ENCODE peak calls at places on chromosomes 12 and 14, in four cellular contexts. U is A549, W is HepG2, H is SK-N-SH. E is an unnamed sample.

GRCh38 chr12:50218386-50218785 is 51.2 kb upstream of the CERS5 start:
- DNase-seq in U (no peak), W (no peak), H (no peak), E (no peak)

GRCh38 chr12:31868980-31869379 is 90.2 kb upstream of the RESF1 start:
- DNase-seq in U (no peak), W (no peak), H (peak), E (no peak)

GRCh38 chr12:40054554-40055226 is 51.2 kb downstream of the SLC2A13 start:
- DNase-seq in U (peak), W (no peak), H (no peak), E (no peak)

GRCh38 chr12:6280672-6281071 is 29.8 kb upstream of the PLEKHG6 start:
- DNase-seq in U (no peak), W (no peak), H (no peak), E (no peak)

GRCh38 chr12:3405821-3406220 is 85.2 kb upstream of the PRMT8 start:
- DNase-seq in U (no peak), W (no peak), H (no peak), E (no peak)

GRCh38 chr14:55118761-55119160 is 10.3 kb upstream of the LGALS3 start:
- DNase-seq in U (no peak), W (no peak), H (no peak), E (no peak)

GRCh38 chr14:69626132-69626500 is 14.7 kb downstream of the SUSD6 start:
- DNase-seq in U (no peak), W (no peak), H (no peak), E (no peak)

GRCh38 chr14:44339862-44340261 is 167.2 kb downstream of the FSCB start:
- DNase-seq in U (no peak), W (no peak), H (no peak), E (no peak)

GRCh38 chr14:73784065-73784987 is 67.3 kb upstream of the PTGR2 start:
- DNase-seq in U (no peak), W (no peak), H (no peak), E (no peak)

GRCh38 chr12:64796205-64796845 is 28.1 kb upstream of the TBC1D30 start:
- DNase-seq in U (peak), W (peak), H (peak), E (no peak)

GRCh38 chr14:77457522-77458248 is at the start of the genes AHSA1 and VIPAS39:
- DNase-seq in U (peak), W (peak), H (peak), E (peak)

GRCh38 chr12:92942905-92943304 is 13.8 kb upstream of the EEA1 start:
- DNase-seq in U (no peak), W (no peak), H (no peak), E (no peak)

GRCh38 chr14:52781629-52782028 is 9.8 kb downstream of the GNPNAT1 start:
- DNase-seq in U (no peak), W (no peak), H (no peak), E (no peak)

GRCh38 chr14:57199911-57200310 is 68.8 kb downstream of the EXOC5 start:
- DNase-seq in U (no peak), W (no peak), H (no peak), E (no peak)

GRCh38 chr12:71426030-71426570 is 13.5 kb upstream of the LGR5 start:
- DNase-seq in U (no peak), W (no peak), H (no peak), E (no peak)

GRCh38 chr12:15978431-15978950 is 67.4 kb downstream of the DERA start:
- DNase-seq in U (no peak), W (no peak), H (no peak), E (no peak)

GRCh38 chr12:96211989-96212388 is 17.8 kb downstream of the ELK3 start:
- DNase-seq in U (no peak), W (no peak), H (no peak), E (no peak)

GRCh38 chr12:12720637-12721250 is 3.6 kb downstream of the CDKN1B start:
- DNase-seq in U (no peak), W (no peak), H (no peak), E (no peak)

GRCh38 chr14:79011091-79011919 is 841.1 kb downstream of the NRXN3 start:
- DNase-seq in U (peak), W (peak), H (peak), E (no peak)

GRCh38 chr12:28602760-28603638 is 412.7 kb downstream of the CCDC91 start:
- DNase-seq in U (no peak), W (no peak), H (no peak), E (no peak)

GRCh38 chr12:68899251-68899771 is 33.7 kb downstream of the CPM start:
- DNase-seq in U (peak), W (peak), H (no peak), E (no peak)

GRCh38 chr12:6229224-6229748 is 29.1 kb downstream of the CD9 start:
- DNase-seq in U (no peak), W (no peak), H (no peak), E (no peak)

GRCh38 chr12:15846887-15847286 is 35.3 kb upstream of the STRAP start:
- DNase-seq in U (no peak), W (no peak), H (no peak), E (no peak)

GRCh38 chr12:34294137-34294536 is 271.8 kb downstream of the ALG10 start:
- DNase-seq in U (no peak), W (no peak), H (no peak), E (no peak)

GRCh38 chr14:97603201-97603600 is 806.0 kb downstream of the VRK1 start:
- DNase-seq in U (no peak), W (no peak), H (no peak), E (no peak)

GRCh38 chr14:51205486-51205885 is 34.6 kb upstream of the TMX1 start:
- DNase-seq in U (no peak), W (no peak), H (no peak), E (no peak)

GRCh38 chr12:78085562-78086182 is 255.0 kb downstream of the NAV3 start:
- DNase-seq in U (no peak), W (no peak), H (no peak), E (no peak)

GRCh38 chr14:105311838-105312237 is 2.7 kb upstream of the PACS2 start:
- DNase-seq in U (no peak), W (no peak), H (peak), E (no peak)

GRCh38 chr14:105312973-105313372 is 1.6 kb upstream of the PACS2 start:
- DNase-seq in U (no peak), W (no peak), H (no peak), E (no peak)

GRCh38 chr14:105315211-105315721 is 718 bp downstream of the PACS2 start:
- DNase-seq in U (peak), W (peak), H (peak), E (no peak)

GRCh38 chr14:105314287-105315185 is at the start of gene PACS2:
- DNase-seq in U (peak), W (peak), H (peak), E (no peak)

DNA sequence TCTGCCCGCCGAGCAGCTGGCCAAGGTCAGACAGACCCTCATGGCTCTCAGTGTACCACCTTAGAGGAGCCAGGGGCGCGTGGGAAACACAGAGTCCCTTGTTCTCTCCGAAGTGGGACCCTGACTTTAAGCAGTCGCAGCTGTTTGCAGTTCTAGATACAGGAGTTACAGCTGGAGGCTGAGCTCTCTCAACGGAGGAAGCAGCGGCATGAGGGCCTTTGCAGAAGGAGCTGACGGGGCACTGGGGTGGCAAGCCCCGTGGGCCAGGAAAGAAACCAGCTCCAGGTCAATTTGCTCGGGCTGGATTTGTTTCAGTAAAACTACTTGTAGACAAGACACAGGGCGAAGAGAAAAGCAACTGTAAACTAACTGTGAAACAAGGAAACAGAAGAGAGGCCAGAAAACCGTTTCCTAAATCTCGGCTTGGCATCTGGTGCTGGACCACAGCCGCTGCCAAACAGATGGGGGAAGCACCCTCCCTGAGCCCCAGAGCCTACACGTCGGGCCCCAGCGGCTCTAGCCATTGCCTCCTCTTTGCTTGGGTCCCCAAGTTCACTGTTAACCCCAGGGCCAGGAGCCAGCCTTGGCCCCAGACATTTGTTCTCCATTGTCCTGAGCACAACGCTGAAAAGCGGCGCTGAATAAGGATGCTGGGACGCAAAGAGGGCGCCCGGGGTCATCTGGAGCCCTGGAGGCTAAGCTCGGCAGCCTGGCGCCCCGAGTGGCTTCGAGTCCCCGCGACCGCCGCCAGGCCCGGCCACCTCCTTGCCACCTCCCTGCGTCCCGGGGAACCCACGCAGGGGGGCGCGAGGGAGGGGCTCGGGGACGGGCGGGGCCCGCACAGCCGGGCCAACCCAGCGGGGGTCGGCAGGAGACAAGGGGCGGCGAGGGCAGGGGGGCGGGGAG is 914 bp upstream of the PACS2 start:
- DNase-seq in U (peak), W (no peak), H (peak), E (no peak)
- TF ChIP-seq PBX3 in U (no peak), W (no peak), H (no peak), E (no peak)

GRCh38 chr12:123578243-123578642 is 6.1 kb upstream of the TMED2 start:
- DNase-seq in U (no peak), W (no peak), H (no peak), E (no peak)
- TF ChIP-seq USF2 in U (no peak), W (no peak), H (no peak), E (no peak)

DNA sequence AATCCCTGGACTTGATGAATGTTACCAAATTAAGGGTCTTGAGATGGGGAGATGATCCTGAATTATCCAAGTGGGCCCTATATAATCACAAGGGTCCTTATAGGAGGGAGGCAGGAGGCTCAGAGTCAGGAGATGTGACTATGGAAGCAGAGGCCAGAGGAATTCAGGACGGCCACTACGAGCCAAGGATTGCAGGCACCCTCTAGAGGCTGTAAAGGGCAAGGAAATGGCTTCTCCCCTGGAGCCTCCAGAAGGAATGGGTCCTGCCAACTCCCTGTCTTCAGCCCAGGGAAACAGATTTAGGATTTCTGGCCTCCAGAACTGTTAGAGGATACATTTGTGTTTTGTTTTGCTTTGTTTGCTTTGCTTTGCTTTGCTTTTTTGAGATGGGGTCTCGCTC is 8.8 kb downstream of the BDKRB1 start:
- DNase-seq in U (no peak), W (no peak), H (no peak), E (no peak)
- TF ChIP-seq PBX3 in U (no peak), W (no peak), H (no peak), E (no peak)

DNA sequence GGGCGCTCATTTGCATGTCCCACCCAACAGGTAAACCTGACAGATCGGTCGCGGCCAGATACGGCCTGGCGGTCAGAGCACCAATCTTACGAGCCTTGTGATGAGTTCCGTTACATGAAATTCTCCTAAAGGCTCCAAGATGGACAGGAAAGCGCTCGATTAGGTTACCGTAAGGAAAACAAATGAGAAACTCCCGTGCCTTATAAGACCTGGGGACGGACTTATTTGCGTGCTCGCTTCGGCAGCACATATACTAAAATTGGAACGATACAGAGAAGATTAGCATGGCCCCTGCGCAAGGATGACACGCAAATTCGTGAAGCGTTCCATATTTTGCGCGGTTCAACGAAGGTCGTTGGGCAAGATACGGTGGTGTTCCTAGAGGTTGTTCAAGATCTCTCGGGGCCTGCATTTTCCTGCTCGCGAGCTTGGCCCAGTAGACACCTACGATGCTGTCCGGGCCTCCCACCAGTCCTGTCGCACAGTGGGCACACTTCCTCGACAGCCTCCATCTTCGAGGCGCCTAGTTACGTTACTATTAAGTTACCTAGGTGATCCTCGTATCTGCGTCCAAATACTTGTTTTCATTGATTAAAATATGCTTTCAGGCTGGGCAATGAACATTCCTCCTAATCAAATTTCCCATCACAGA is at the start of gene RNU6-7:
- DNase-seq in U (no peak), W (peak), H (peak), E (no peak)
- TF ChIP-seq USF2 in U (no peak), W (no peak), H (no peak), E (no peak)

GRCh38 chr14:102878970-102879460 is 43.4 kb upstream of the AMN start:
- DNase-seq in U (no peak), W (peak), H (no peak), E (no peak)
- TF ChIP-seq PBX3 in U (no peak), W (no peak), H (no peak), E (no peak)

GRCh38 chr14:94923771-94924170 is 153.9 kb upstream of the GSC start:
- DNase-seq in U (no peak), W (no peak), H (no peak), E (no peak)
- TF ChIP-seq USF2 in U (no peak), W (no peak), H (no peak), E (no peak)

GRCh38 chr14:68523326-68523610 is 269.6 kb downstream of the ZFP36L1 start:
- DNase-seq in U (no peak), W (no peak), H (no peak), E (no peak)

GRCh38 chr14:68521952-68522509 is 270.8 kb downstream of the ZFP36L1 start:
- DNase-seq in U (no peak), W (no peak), H (no peak), E (no peak)

GRCh38 chr14:68521557-68521901 is 271.3 kb downstream of the ZFP36L1 start:
- DNase-seq in U (no peak), W (peak), H (no peak), E (no peak)

GRCh38 chr14:68523994-68524725 is 268.7 kb downstream of the ZFP36L1 start:
- DNase-seq in U (no peak), W (no peak), H (no peak), E (no peak)

GRCh38 chr14:68522510-68523325 is 270.1 kb downstream of the ZFP36L1 start:
- DNase-seq in U (no peak), W (no peak), H (no peak), E (no peak)
- TF ChIP-seq PBX3 in U (no peak), W (no peak), H (no peak), E (no peak)